ENCODE peak calls at places on chromosomes 12 and 14, in ten cellular contexts. D, O, B, S, E, U, W, J, L and I are unnamed samples.

GRCh38 chr12:31362759-31363415 is 36.9 kb upstream of the SINHCAF start:
- DNase-seq in E (no peak), J (no peak), S (no peak), U (no peak), W (no peak), D (peak; percentile 89), B (no peak), L (no peak), O (peak; percentile 54), I (peak; percentile 77)

GRCh38 chr12:90858261-90858660 is 96.7 kb downstream of the CCER1 start:
- DNase-seq in S (no peak), B (no peak), E (no peak), D (no peak), U (peak; percentile 3), J (peak; percentile 24), O (no peak), W (no peak), L (no peak), I (no peak)

GRCh38 chr14:100065942-100066574 is 836 bp downstream of the EVL start:
- DNase-seq in W (no peak), U (no peak), L (no peak), O (no peak), E (no peak), B (no peak), J (no peak), S (no peak), D (peak; percentile 95), I (no peak)

GRCh38 chr14:50501642-50502041 is 30.7 kb downstream of the MAP4K5 start:
- DNase-seq in W (peak; percentile 68), J (no peak), S (peak; percentile 8), E (no peak), U (peak; percentile 80), B (no peak), L (no peak), O (no peak), D (no peak), I (no peak)

GRCh38 chr12:11756022-11756421 is 106.5 kb downstream of the ETV6 start:
- DNase-seq in J (no peak), D (no peak), B (no peak), S (no peak), O (no peak), E (no peak), W (no peak), L (no peak), U (no peak), I (no peak)

GRCh38 chr14:68486033-68486732 is 306.7 kb downstream of the ZFP36L1 start:
- DNase-seq in S (no peak), L (no peak), U (no peak), J (no peak), B (no peak), O (no peak), W (no peak), E (no peak), D (no peak), I (no peak)

GRCh38 chr12:3795096-3795799 is 42.3 kb upstream of the CRACR2A start:
- DNase-seq in U (no peak), B (no peak), J (no peak), D (no peak), E (no peak), L (no peak), W (no peak), S (no peak), O (no peak), I (no peak)

GRCh38 chr12:16118586-16118985 is 158.9 kb downstream of the SLC15A5 start:
- DNase-seq in J (no peak), L (no peak), E (no peak), D (no peak), O (no peak), B (no peak), S (no peak), U (no peak), W (no peak), I (no peak)

GRCh38 chr12:120249875-120250795 is 15.4 kb downstream of the PXN start:
- DNase-seq in E (no peak), W (no peak), L (peak; percentile 92), S (no peak), O (no peak), U (no peak), J (no peak), B (peak; percentile 92), D (peak; percentile 32), I (no peak)

GRCh38 chr14:97432586-97432985 is 635.4 kb downstream of the VRK1 start:
- DNase-seq in S (no peak), O (no peak), L (no peak), B (no peak), E (no peak), W (no peak), D (no peak), U (no peak), J (no peak), I (no peak)